ENCODE peak calls at places on chromosomes 12 and 14, in nine cellular contexts. Z is activated naive CD4-positive, alpha-beta T cell treated with Interleukin-2 at 50 U/mL for 16 hours; F is HT-29; P is EH; C is AG08395; Y is mesendoderm; K is MCF 10A; G is pancreas; D is amniotic stem cell. A is an unnamed sample.

GRCh38 chr12:62466018-62466595 is 519 bp upstream of the MON2 start:
- DNase-seq in F (no peak), G (peak), D (peak), C (peak), P (peak), Z (peak), K (peak), Y (peak), A (peak)

GRCh38 chr12:44847888-44848770 is 28.0 kb downstream of the NELL2 start:
- DNase-seq in Z (peak), K (no peak), C (no peak), D (no peak), P (no peak), G (no peak), F (no peak), Y (no peak), A (no peak)

GRCh38 chr14:61837336-61838229 is 75.4 kb downstream of the SNAPC1 start:
- DNase-seq in Y (peak), Z (peak), K (peak), C (peak), D (peak), G (peak), F (peak), P (peak), A (peak)

GRCh38 chr14:65949711-65950516 is 536.3 kb upstream of the CCDC196 start:
- DNase-seq in F (no peak), K (peak), G (peak), C (peak), Z (peak), D (no peak), P (peak), Y (peak), A (peak)

GRCh38 chr14:76710093-76711010 is 50.9 kb upstream of the VASH1 start:
- DNase-seq in G (no peak), F (peak), Y (peak), D (peak), C (peak), P (peak), K (peak), Z (no peak), A (no peak)

GRCh38 chr12:117882603-117883184 is 86.1 kb downstream of the KSR2 start:
- DNase-seq in C (no peak), D (no peak), F (no peak), G (no peak), Y (no peak), P (no peak), K (no peak), Z (no peak), A (no peak)

GRCh38 chr12:52903855-52904508 is 894 bp downstream of the KRT8 start:
- DNase-seq in D (no peak), Z (peak), C (no peak), K (peak), F (peak), P (peak), Y (peak), G (peak), A (peak)

GRCh38 chr14:57261604-57262003 is 7.1 kb downstream of the EXOC5 start:
- DNase-seq in F (no peak), Z (no peak), P (no peak), K (no peak), Y (no peak), D (no peak), C (no peak), G (no peak), A (no peak)

GRCh38 chr14:100297320-100298300 is 8.6 kb downstream of the SLC25A29 start:
- DNase-seq in Y (no peak), P (peak), F (no peak), C (peak), D (no peak), K (no peak), Z (no peak), G (peak), A (peak)

GRCh38 chr12:74337951-74338350 is 199.7 kb upstream of the ATXN7L3B start:
- DNase-seq in Y (no peak), P (peak), D (peak), Z (no peak), G (no peak), C (peak), F (peak), K (peak), A (no peak)

GRCh38 chr14:72766296-72766695 is 127.6 kb downstream of the DPF3 start:
- DNase-seq in F (no peak), G (no peak), P (no peak), D (no peak), C (no peak), Z (no peak), K (no peak), Y (no peak), A (no peak)

GRCh38 chr12:61896436-61896835 is 363.8 kb upstream of the USP15 start:
- DNase-seq in Y (no peak), D (no peak), F (no peak), P (no peak), G (no peak), Z (no peak), K (no peak), C (no peak), A (no peak)

GRCh38 chr12:41962171-41962572 is 182.5 kb downstream of the GXYLT1 start:
- DNase-seq in F (no peak), K (no peak), Z (no peak), D (no peak), P (no peak), C (no peak), G (no peak), Y (no peak), A (no peak)

GRCh38 chr14:104130974-104131651 is 7.3 kb upstream of the KIF26A start:
- DNase-seq in D (no peak), Z (no peak), P (peak), G (peak), K (peak), Y (peak), F (peak), C (peak), A (no peak)

GRCh38 chr12:62873826-62874448 is 61.0 kb downstream of the PPM1H start:
- DNase-seq in P (peak), Z (no peak), K (no peak), Y (peak), G (no peak), D (no peak), F (no peak), C (no peak), A (no peak)

GRCh38 chr12:109452489-109452888 is 24.6 kb downstream of the KCTD10 start:
- DNase-seq in C (peak), F (no peak), P (no peak), Z (no peak), K (no peak), Y (no peak), G (no peak), D (no peak), A (no peak)

GRCh38 chr14:56181666-56182065 is 63.5 kb downstream of the PELI2 start:
- DNase-seq in D (no peak), F (peak), P (no peak), K (peak), Z (no peak), Y (no peak), G (peak), C (no peak), A (no peak)

GRCh38 chr14:73625686-73626085 is 13.4 kb downstream of the ACOT6 start:
- DNase-seq in D (no peak), K (no peak), P (no peak), G (no peak), F (no peak), Z (no peak), Y (no peak), C (no peak), A (no peak)

GRCh38 chr12:98847242-98847641 is 202.2 kb downstream of the APAF1 start:
- DNase-seq in C (no peak), P (no peak), G (no peak), Z (no peak), F (no peak), K (no peak), D (no peak), Y (no peak), A (no peak)

GRCh38 chr12:94875525-94875924 is 128.0 kb downstream of the NDUFA12 start:
- DNase-seq in C (no peak), Z (no peak), K (peak), P (no peak), G (no peak), F (peak), Y (peak), D (no peak), A (no peak)

GRCh38 chr12:88247241-88247643 is 105.1 kb downstream of the TMTC3 start:
- DNase-seq in K (peak), P (peak), G (no peak), Z (no peak), F (peak), D (no peak), Y (no peak), C (peak), A (no peak)

GRCh38 chr12:82942521-82942920 is 255.8 kb downstream of the TMTC2 start:
- DNase-seq in F (no peak), K (peak), Z (no peak), Y (no peak), G (no peak), P (no peak), D (peak), C (no peak), A (no peak)

GRCh38 chr14:77230914-77231313 is 40.1 kb downstream of the NGB start:
- DNase-seq in Y (no peak), D (no peak), C (no peak), K (no peak), Z (no peak), F (no peak), P (no peak), G (no peak), A (no peak)

GRCh38 chr12:29306682-29307081 is 74.3 kb downstream of the ERGIC2 start:
- DNase-seq in Y (no peak), F (no peak), G (no peak), K (no peak), D (no peak), C (no peak), P (no peak), Z (no peak), A (no peak)

GRCh38 chr12:26378721-26379120 is 183.3 kb downstream of the SSPN start:
- DNase-seq in C (no peak), D (no peak), Z (no peak), G (no peak), P (no peak), K (no peak), F (no peak), Y (no peak), A (no peak)

GRCh38 chr12:58386136-58386535 is 444.8 kb downstream of the ATP23 start:
- DNase-seq in G (no peak), C (no peak), F (no peak), P (no peak), K (peak), D (no peak), Y (peak), Z (no peak), A (no peak)

GRCh38 chr14:75249251-75249957 is 29.2 kb upstream of the FOS start:
- DNase-seq in D (no peak), G (no peak), Z (peak), P (no peak), F (no peak), C (no peak), Y (no peak), K (peak), A (no peak)

GRCh38 chr14:105317546-105317945 is 3.0 kb downstream of the PACS2 start:
- DNase-seq in K (no peak), Y (no peak), D (no peak), C (peak), P (peak), F (no peak), Z (no peak), G (no peak), A (no peak)

GRCh38 chr12:33967760-33968159 is 54.5 kb upstream of the ALG10 start:
- DNase-seq in C (no peak), D (no peak), Y (no peak), Z (no peak), G (no peak), K (peak), P (no peak), F (no peak), A (no peak)

GRCh38 chr12:79715308-79715707 is 24.5 kb upstream of the PAWR start:
- DNase-seq in F (no peak), Z (no peak), P (no peak), D (no peak), K (no peak), Y (no peak), C (no peak), G (no peak), A (no peak)

GRCh38 chr12:117025481-117026151 is 73.6 kb downstream of the TESC start:
- DNase-seq in Y (peak), D (peak), K (peak), G (peak), P (peak), Z (peak), F (peak), C (peak), A (peak)

GRCh38 chr12:58593557-58594304 is 326.6 kb downstream of the LRIG3 start:
- DNase-seq in C (no peak), Y (no peak), P (no peak), G (no peak), K (no peak), Z (no peak), F (no peak), D (no peak), A (no peak)

GRCh38 chr14:64444984-64445845 is 20.1 kb upstream of the AKAP5 start:
- DNase-seq in D (peak), Y (peak), C (peak), K (peak), Z (peak), P (peak), G (no peak), F (no peak), A (peak)